ENCODE peak calls at places on chromosomes 16 and 17, in five cellular contexts. U is activated CD4-positive, alpha-beta T cell treated with anti-CD3 and anti-CD28 coated beads, Interleukin-2, amount 50 U/mL, for 1 hour; V is KBM-7; T is AG04450; W is LoVo. E is an unnamed sample.

GRCh38 chr17:79009397-79010303 is at the start of gene CANT1:
- DNase-seq in U (peak), V (peak), T (peak), W (peak), E (peak)

GRCh38 chr16:86610779-86611516 is 32.6 kb downstream of the FOXL1 start:
- DNase-seq in U (no peak), V (no peak), T (no peak), W (no peak), E (no peak)

GRCh38 chr17:76076765-76077581 is 2.0 kb upstream of the ZACN start:
- DNase-seq in U (peak), V (no peak), T (no peak), W (no peak), E (no peak)

GRCh38 chr16:2197765-2198164 is 1.4 kb upstream of the CASKIN1 start:
- DNase-seq in U (no peak), V (no peak), T (no peak), W (no peak), E (no peak)

GRCh38 chr16:11871193-11871592 is 19.9 kb upstream of the RSL1D1 start:
- DNase-seq in U (no peak), V (peak), T (no peak), W (no peak), E (peak)

GRCh38 chr16:972316-973002 is 1.7 kb upstream of the LMF1 start:
- DNase-seq in U (no peak), V (no peak), T (no peak), W (no peak), E (no peak)

GRCh38 chr17:65583921-65584603 is 22.6 kb upstream of the AXIN2 start:
- DNase-seq in U (no peak), V (no peak), T (no peak), W (no peak), E (no peak)

GRCh38 chr16:88602091-88602490 is 31.9 kb downstream of the ZC3H18 start:
- DNase-seq in U (no peak), V (no peak), T (no peak), W (no peak), E (no peak)

GRCh38 chr17:50469671-50470305 is 1.1 kb upstream of the CHAD start:
- DNase-seq in U (no peak), V (no peak), T (no peak), W (no peak), E (no peak)

GRCh38 chr17:66494023-66494803 is 191.8 kb downstream of the PRKCA start:
- DNase-seq in U (no peak), V (peak), T (peak), W (no peak), E (no peak)

GRCh38 chr16:58492066-58492465 is 7.9 kb upstream of the NDRG4 start:
- DNase-seq in U (no peak), V (no peak), T (no peak), W (no peak), E (no peak)

GRCh38 chr17:27778193-27778592 is 22.1 kb downstream of the NOS2 start:
- DNase-seq in U (no peak), V (no peak), T (no peak), W (no peak), E (no peak)

GRCh38 chr17:49548506-49549310 is 27.0 kb upstream of the NXPH3 start:
- DNase-seq in U (no peak), V (peak), T (no peak), W (no peak), E (peak)

GRCh38 chr16:2473999-2474876 is 689 bp upstream of the TBC1D24 start:
- DNase-seq in U (peak), V (peak), T (no peak), W (peak), E (peak)

GRCh38 chr17:48180842-48181241 is 73.3 kb downstream of the SNX11 start:
- DNase-seq in U (no peak), V (no peak), T (no peak), W (no peak), E (no peak)

GRCh38 chr17:81329927-81330883 is 35.1 kb upstream of the SLC38A10 start:
- DNase-seq in U (no peak), V (no peak), T (no peak), W (peak), E (no peak)

GRCh38 chr17:77254961-77255741 is 114.4 kb downstream of the SEC14L1 start:
- DNase-seq in U (no peak), V (no peak), T (peak), W (peak), E (no peak)

GRCh38 chr16:67884684-67885083 is at the start of gene NRN1L:
- DNase-seq in U (no peak), V (no peak), T (peak), W (no peak), E (peak)

GRCh38 chr16:84807776-84808175 is 12.0 kb upstream of the CRISPLD2 start:
- DNase-seq in U (no peak), V (no peak), T (no peak), W (no peak), E (no peak)

GRCh38 chr16:67884-68789 is 4.3 kb downstream of the RHBDF1 start:
- DNase-seq in U (no peak), V (no peak), T (no peak), W (no peak), E (no peak)

GRCh38 chr16:6682142-6682811 is 650.4 kb upstream of the RBFOX1 start:
- DNase-seq in U (no peak), V (peak), T (no peak), W (peak), E (peak)

GRCh38 chr17:54901230-54901847 is 687 bp downstream of the TOM1L1 start:
- DNase-seq in U (no peak), V (no peak), T (no peak), W (peak), E (peak)

GRCh38 chr16:85138825-85139627 is 26.8 kb upstream of the CIBAR2 start:
- DNase-seq in U (no peak), V (no peak), T (no peak), W (no peak), E (no peak)